ENCODE peak calls at places on chromosomes 13 and 19, in eight cellular contexts. B, F, D, K, I, C, N and Y are unnamed samples.

GRCh38 chr19:47479701-47480503 is 4.1 kb downstream of the KPTN start:
- DNase-seq in B (no peak), F (no peak), D (no peak), K (peak; percentile 97), I (no peak), C (peak; percentile 85), N (no peak), Y (no peak)

GRCh38 chr13:98454389-98454881 is 122.5 kb downstream of the STK24 start:
- DNase-seq in B (no peak), F (peak; percentile 94), D (no peak), K (no peak), I (no peak), C (no peak), N (peak; percentile 41), Y (no peak)

GRCh38 chr13:28138756-28139470 is 568 bp downstream of the PAN3 start:
- DNase-seq in B (peak; percentile 42), F (peak; percentile 91), D (peak; percentile 63), K (peak; percentile 73), I (peak; percentile 85), C (peak; percentile 86), N (peak; percentile 75), Y (peak; percentile 80)

GRCh38 chr19:32437096-32437495 is 31.5 kb downstream of the DPY19L3 start:
- DNase-seq in B (no peak), F (no peak), D (no peak), K (no peak), I (no peak), C (no peak), N (no peak), Y (no peak)

GRCh38 chr13:24161010-24161775 is 673 bp downstream of the SPATA13 start:
- DNase-seq in B (no peak), F (no peak), D (no peak), K (peak; percentile 7), I (peak; percentile 65), C (peak; percentile 75), N (peak; percentile 55), Y (no peak)

GRCh38 chr13:57470491-57470890 is 161.1 kb upstream of the PCDH17 start:
- DNase-seq in B (no peak), F (no peak), D (no peak), K (no peak), I (no peak), C (no peak), N (no peak), Y (no peak)

GRCh38 chr13:22325761-22326160 is 654.9 kb downstream of the FGF9 start:
- DNase-seq in B (no peak), F (no peak), D (no peak), K (no peak), I (no peak), C (peak; percentile 46), N (no peak), Y (no peak)

GRCh38 chr13:32060319-32060924 is 28.8 kb downstream of the FRY start:
- DNase-seq in B (no peak), F (peak; percentile 14), D (no peak), K (no peak), I (no peak), C (no peak), N (peak; percentile 40), Y (no peak)

GRCh38 chr13:112849500-112849899 is 119.5 kb upstream of the MCF2L start:
- DNase-seq in B (no peak), F (peak; percentile 16), D (no peak), K (no peak), I (peak; percentile 49), C (no peak), N (peak; percentile 26), Y (no peak)

GRCh38 chr13:108993346-108993745 is 363.9 kb downstream of the MYO16 start:
- DNase-seq in B (no peak), F (peak; percentile 74), D (no peak), K (no peak), I (no peak), C (no peak), N (no peak), Y (no peak)

GRCh38 chr13:31046711-31047279 is 114.3 kb downstream of the TEX26 start:
- DNase-seq in B (no peak), F (peak; percentile 68), D (no peak), K (no peak), I (peak; percentile 72), C (no peak), N (no peak), Y (no peak)

GRCh38 chr13:105972811-105973590 is 562.5 kb downstream of the EFNB2 start:
- DNase-seq in B (no peak), F (no peak), D (no peak), K (no peak), I (no peak), C (no peak), N (no peak), Y (no peak)

GRCh38 chr19:11160119-11160768 is 4.7 kb upstream of the SPC24 start:
- DNase-seq in B (no peak), F (peak; percentile 73), D (no peak), K (peak; percentile 57), I (peak; percentile 40), C (no peak), N (no peak), Y (no peak)

GRCh38 chr13:78595819-78596700 is 7.3 kb downstream of the POU4F1 start:
- DNase-seq in B (peak; percentile 23), F (no peak), D (no peak), K (no peak), I (peak; percentile 84), C (peak; percentile 85), N (peak; percentile 12), Y (no peak)

GRCh38 chr13:42524487-42525034 is 49.4 kb upstream of the TNFSF11 start:
- DNase-seq in B (no peak), F (no peak), D (no peak), K (no peak), I (no peak), C (no peak), N (no peak), Y (peak; percentile 45)

GRCh38 chr19:53537523-53538377 is at the start of gene ZNF331:
- DNase-seq in B (peak; percentile 60), F (peak; percentile 83), D (no peak), K (no peak), I (peak; percentile 88), C (peak; percentile 81), N (peak; percentile 39), Y (peak; percentile 63)

GRCh38 chr19:3179739-3180293 is 1.2 kb downstream of the S1PR4 start:
- DNase-seq in B (no peak), F (no peak), D (no peak), K (no peak), I (no peak), C (no peak), N (no peak), Y (no peak)

GRCh38 chr19:46073268-46073922 is 32.6 kb upstream of the IGFL4 start:
- DNase-seq in B (no peak), F (peak; percentile 5), D (no peak), K (no peak), I (no peak), C (no peak), N (no peak), Y (no peak)
- TF ChIP-seq RAD21 in B (no peak), F (no peak), D (no peak), K (no peak), I (no peak), C (no peak), N (no peak), Y (no peak)

GRCh38 chr19:14553042-14553938 is 18.6 kb downstream of the NDUFB7 start:
- DNase-seq in B (no peak), F (no peak), D (no peak), K (no peak), I (no peak), C (no peak), N (no peak), Y (no peak)
- TF ChIP-seq RAD21 in B (no peak), F (no peak), D (no peak), K (no peak), I (no peak), C (no peak), N (no peak), Y (no peak)

DNA sequence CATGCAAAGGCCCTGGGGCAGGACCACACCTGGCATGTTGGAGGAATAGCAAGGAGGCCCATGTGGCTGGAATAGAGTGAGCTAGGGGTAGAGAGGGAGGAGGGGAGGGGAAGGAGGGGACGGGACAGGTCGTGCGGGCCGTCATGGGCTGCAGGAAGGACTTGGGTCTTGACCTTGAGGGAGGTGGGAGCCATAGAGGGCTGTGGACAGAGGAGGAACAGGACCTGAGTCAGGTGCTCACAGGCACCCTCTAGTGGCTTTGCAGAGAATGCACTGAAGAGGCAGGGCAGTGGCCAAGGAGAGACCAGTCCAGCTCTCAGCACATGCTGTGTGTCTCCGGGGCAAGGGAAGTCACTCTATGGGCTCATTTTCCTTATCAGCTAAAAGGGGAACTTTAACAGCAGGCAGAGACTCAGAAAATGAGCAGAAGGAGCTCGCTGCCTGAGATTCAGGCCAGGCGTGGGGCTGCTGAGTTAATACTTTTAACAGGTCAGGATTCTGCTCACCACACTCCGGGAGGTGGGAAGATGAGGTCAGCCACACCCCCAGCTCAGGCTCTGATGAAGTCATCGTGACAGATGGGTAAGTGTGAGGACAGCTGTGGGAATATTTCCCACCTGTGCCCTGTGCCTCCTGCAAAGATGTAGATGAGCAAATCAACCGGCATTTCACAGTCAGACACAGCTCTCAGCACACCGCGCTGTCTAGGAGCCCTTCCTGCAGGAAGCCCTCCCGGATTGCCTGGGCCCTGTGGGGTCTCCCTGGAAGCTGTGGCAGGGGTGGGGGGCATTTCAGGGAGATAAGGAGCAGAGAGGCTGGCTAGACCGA is 6.0 kb upstream of the TNFAIP8L1 start:
- DNase-seq in B (peak; percentile 60), F (peak; percentile 85), D (peak; percentile 65), K (peak; percentile 82), I (peak; percentile 73), C (peak; percentile 84), N (peak; percentile 67), Y (peak; percentile 16)
- TF ChIP-seq RAD21 in B (peak; percentile 46), F (peak; percentile 53), D (peak; percentile 49), K (peak; percentile 74), I (peak; percentile 48), C (peak; percentile 63), N (peak; percentile 71), Y (peak; percentile 30)

GRCh38 chr13:29503041-29503837 is 92.2 kb downstream of the SLC7A1 start:
- DNase-seq in B (no peak), F (peak; percentile 27), D (no peak), K (peak; percentile 41), I (peak; percentile 55), C (peak; percentile 66), N (no peak), Y (no peak)
- TF ChIP-seq RAD21 in B (no peak), F (no peak), D (no peak), K (no peak), I (no peak), C (no peak), N (no peak), Y (no peak)